ENCODE peak calls at places on chromosomes 7 and 10, in six cellular contexts. I, C, O, H, B and Z are unnamed samples.

GRCh38 chr10:49161411-49161997 is 26.7 kb downstream of the TMEM273 start:
- DNase-seq in C (peak; percentile 77), B (peak; percentile 78), I (no peak), O (peak; percentile 72), H (no peak), Z (peak; percentile 56)

GRCh38 chr7:143012409-143012808 is 14.5 kb downstream of the OR9A2 start:
- DNase-seq in C (no peak), B (no peak), H (no peak), I (no peak), O (no peak), Z (no peak)

GRCh38 chr7:133770863-133771492 is 356.2 kb upstream of the LRGUK start:
- DNase-seq in H (no peak), C (peak; percentile 22), B (no peak), I (peak; percentile 19), O (peak; percentile 47), Z (no peak)

GRCh38 chr10:43214071-43214955 is 52.6 kb downstream of the RASGEF1A start:
- DNase-seq in H (peak; percentile 4), C (peak; percentile 21), B (no peak), O (no peak), I (no peak), Z (peak; percentile 14)

GRCh38 chr10:59625842-59626522 is 83.7 kb downstream of the SLC16A9 start:
- DNase-seq in B (no peak), I (peak; percentile 41), C (peak; percentile 80), H (peak; percentile 69), O (peak; percentile 80), Z (peak; percentile 79)

GRCh38 chr7:88256906-88257305 is 37.1 kb upstream of the SRI start:
- DNase-seq in I (no peak), O (no peak), C (no peak), H (no peak), B (no peak), Z (no peak)

GRCh38 chr10:19847321-19847720 is 31.1 kb downstream of the PLXDC2 start:
- DNase-seq in O (peak; percentile 19), B (no peak), C (peak; percentile 48), I (no peak), H (peak; percentile 79), Z (peak; percentile 79)

GRCh38 chr7:11751315-11751714 is 80.7 kb downstream of the THSD7A start:
- DNase-seq in C (no peak), I (no peak), H (no peak), B (no peak), O (no peak), Z (no peak)

GRCh38 chr10:773562-774161 is 84.2 kb upstream of the DIP2C start:
- DNase-seq in H (no peak), I (no peak), O (no peak), C (no peak), B (no peak), Z (no peak)

GRCh38 chr7:101153969-101154692 is at the start of gene AP1S1:
- DNase-seq in H (no peak), O (peak; percentile 94), B (peak; percentile 90), C (peak; percentile 94), I (peak; percentile 99), Z (peak; percentile 94)

GRCh38 chr7:101156866-101157589 is 2.8 kb downstream of the AP1S1 start:
- DNase-seq in H (no peak), C (no peak), I (no peak), O (no peak), B (no peak), Z (no peak)

GRCh38 chr7:101155303-101155702 is 1.0 kb downstream of the AP1S1 start:
- DNase-seq in B (no peak), C (no peak), H (no peak), I (no peak), O (no peak), Z (no peak)

GRCh38 chr7:101154693-101155102 is 422 bp downstream of the AP1S1 start:
- DNase-seq in I (no peak), C (no peak), B (no peak), O (no peak), H (no peak), Z (no peak)

GRCh38 chr7:101156277-101156676 is 2.0 kb downstream of the AP1S1 start:
- DNase-seq in O (no peak), C (no peak), B (no peak), H (no peak), I (no peak), Z (no peak)
- TF ChIP-seq CTCF in O (peak; percentile 17), C (peak; percentile 30), B (no peak), H (peak; percentile 39), I (peak; percentile 37), Z (peak; percentile 31)

GRCh38 chr7:43071604-43072003 is 40.8 kb upstream of the HECW1 start:
- DNase-seq in I (peak; percentile 25), B (no peak), C (peak; percentile 4), H (no peak), O (peak; percentile 15), Z (peak; percentile 3)
- TF ChIP-seq CTCF in I (peak; percentile 45), B (no peak), C (peak; percentile 42), H (peak; percentile 38), O (peak; percentile 31), Z (peak; percentile 48)

DNA sequence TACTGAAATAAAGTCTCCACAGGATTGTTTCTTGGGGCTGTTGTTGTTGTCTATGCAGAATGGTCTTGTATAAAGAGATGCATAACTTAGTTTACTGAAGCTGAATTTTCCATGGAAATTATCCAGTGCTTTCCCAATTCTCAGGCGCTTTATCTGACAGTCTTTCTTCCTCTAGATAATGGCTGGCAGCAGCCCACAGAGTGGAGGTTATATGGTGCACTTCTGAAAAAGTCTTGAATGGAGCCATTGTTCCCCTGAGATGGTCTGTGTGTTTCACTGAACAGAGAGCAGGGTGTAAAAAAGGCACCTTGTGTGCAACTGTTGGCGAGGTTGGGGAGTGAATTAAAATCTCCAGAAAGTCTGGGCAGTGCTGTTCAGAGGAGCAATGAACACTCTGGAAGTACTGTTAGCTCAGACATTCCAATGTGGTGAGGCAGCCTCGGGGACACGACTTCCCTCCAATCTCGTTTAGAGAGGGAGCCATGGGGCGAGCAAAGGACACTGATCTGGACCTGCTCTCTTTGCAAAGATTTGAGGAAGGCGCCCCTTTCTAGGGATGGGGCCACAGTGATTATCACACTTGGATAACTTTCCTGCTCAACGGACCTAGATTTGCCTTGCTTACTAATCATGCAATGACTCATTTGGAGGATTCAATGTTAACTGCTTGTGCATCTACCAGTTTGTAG is 2.0 kb upstream of the PLCE1 start:
- DNase-seq in I (peak; percentile 7), H (no peak), B (no peak), C (peak; percentile 69), O (peak; percentile 68), Z (peak; percentile 58)
- TF ChIP-seq CTCF in I (no peak), H (no peak), B (no peak), C (no peak), O (no peak), Z (no peak)

DNA sequence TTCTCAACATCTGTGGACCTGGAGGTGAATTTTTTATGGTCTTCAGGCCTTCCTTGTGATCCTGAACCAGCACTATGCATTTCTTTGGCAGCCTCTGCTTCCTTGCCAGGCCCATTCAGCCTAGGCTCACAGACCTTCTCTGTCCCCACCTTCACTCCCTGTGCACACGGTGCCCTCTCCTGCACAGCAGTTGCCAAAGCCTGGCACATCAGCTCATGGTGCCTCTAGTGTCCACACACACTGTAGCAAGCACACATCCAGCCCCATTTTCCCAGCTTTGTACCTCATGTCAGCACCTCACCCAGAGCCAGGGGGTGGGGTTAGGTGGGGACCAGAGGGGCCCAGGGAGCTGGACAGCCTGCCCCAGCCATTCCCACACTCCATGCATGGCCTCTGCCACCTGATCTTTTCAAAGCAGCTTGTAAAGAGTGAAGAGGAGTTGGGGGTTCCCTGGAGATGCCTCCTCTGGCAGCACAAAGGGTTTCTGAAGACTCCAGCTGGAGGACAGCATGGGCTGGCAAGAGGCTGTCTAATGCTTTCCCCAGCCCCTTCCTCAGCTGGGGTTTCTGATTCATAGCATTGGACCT is 57.9 kb upstream of the TMEM72 start:
- DNase-seq in H (peak; percentile 27), C (peak; percentile 65), O (peak; percentile 58), I (no peak), B (peak; percentile 80), Z (peak; percentile 12)
- TF ChIP-seq CTCF in H (peak; percentile 68), C (peak; percentile 73), O (peak; percentile 19), I (no peak), B (no peak), Z (peak; percentile 30)

GRCh38 chr7:85829817-85830432 is 643.1 kb upstream of the SEMA3D start:
- DNase-seq in C (peak; percentile 34), O (peak; percentile 58), B (no peak), H (peak; percentile 3), I (no peak), Z (peak; percentile 13)
- TF ChIP-seq CTCF in C (peak; percentile 63), O (peak; percentile 27), B (no peak), H (peak; percentile 42), I (peak; percentile 53), Z (peak; percentile 25)